ENCODE peak calls at places on chromosomes 4 and X, in eight cellular contexts. I is lung, S is lower lobe of right lung, F is tibial artery, W is GM12878, K is AG10803, L is transverse colon, Z is endodermal cell. Y is an unnamed sample.

GRCh38 chr4:78951862-78952472 is 12.7 kb upstream of the PAQR3 start:
- DNase-seq in W (no peak), Z (no peak), S (no peak), L (no peak), I (no peak), F (no peak), K (peak; percentile 48), Y (peak; percentile 53)

GRCh38 chrX:82775426-82775825 is 732.7 kb upstream of the POU3F4 start:
- DNase-seq in W (no peak), S (no peak), I (no peak), L (no peak), F (no peak), K (no peak), Z (no peak), Y (no peak)

GRCh38 chr4:127622923-127623754 is 9.6 kb upstream of the INTU start:
- DNase-seq in S (peak; percentile 56), Z (peak; percentile 94), K (peak; percentile 6), L (peak; percentile 13), I (no peak), W (no peak), F (peak; percentile 30), Y (no peak)

GRCh38 chr4:158536833-158537232 is 15.2 kb downstream of the RXFP1 start:
- DNase-seq in K (no peak), Z (no peak), I (no peak), L (no peak), W (no peak), F (no peak), S (no peak), Y (no peak)

GRCh38 chrX:11881485-11882170 is 123.6 kb downstream of the MSL3 start:
- DNase-seq in Z (no peak), W (no peak), I (no peak), L (no peak), S (no peak), K (no peak), F (no peak), Y (no peak)

GRCh38 chrX:154458116-154458953 is at the start of gene PLXNA3:
- DNase-seq in W (no peak), K (peak; percentile 31), S (peak; percentile 60), Z (peak; percentile 68), F (no peak), I (no peak), L (peak; percentile 53), Y (peak; percentile 68)

GRCh38 chrX:13381514-13381913 is 61.7 kb upstream of the ATXN3L start:
- DNase-seq in K (peak; percentile 73), L (no peak), Z (no peak), W (no peak), I (no peak), S (no peak), F (no peak), Y (no peak)

GRCh38 chrX:113399501-113400192 is 559.0 kb upstream of the AMOT start:
- DNase-seq in L (no peak), Z (no peak), F (no peak), I (no peak), W (no peak), K (peak; percentile 33), S (no peak), Y (no peak)

GRCh38 chr4:185955817-185956542 is 113.0 kb upstream of the TLR3 start:
- DNase-seq in L (no peak), Z (no peak), K (no peak), I (no peak), F (no peak), W (no peak), S (no peak), Y (no peak)

GRCh38 chr4:146382194-146382593 is 139.5 kb downstream of the SLC10A7 start:
- DNase-seq in I (no peak), Z (no peak), S (no peak), L (no peak), W (no peak), F (no peak), K (no peak), Y (no peak)

GRCh38 chr4:64539234-64539849 is 130.1 kb upstream of the TECRL start:
- DNase-seq in K (peak; percentile 58), I (peak; percentile 45), L (peak; percentile 22), W (peak; percentile 13), S (no peak), F (no peak), Z (peak; percentile 76), Y (peak; percentile 71)

GRCh38 chr4:147984065-147984777 is 252.3 kb downstream of the ARHGAP10 start:
- DNase-seq in W (no peak), K (peak; percentile 51), L (peak; percentile 17), Z (peak; percentile 87), I (no peak), S (no peak), F (no peak), Y (peak; percentile 57)

GRCh38 chr4:145843651-145844050 is 95.0 kb downstream of the ZNF827 start:
- DNase-seq in I (no peak), W (no peak), S (no peak), L (no peak), Z (no peak), F (no peak), K (no peak), Y (no peak)

GRCh38 chr4:108772402-108772801 is 9.5 kb upstream of the ETNPPL start:
- DNase-seq in F (no peak), K (no peak), L (no peak), I (no peak), Z (no peak), S (no peak), W (no peak), Y (no peak)

GRCh38 chrX:135632353-135632752 is 81.1 kb upstream of the CT45A1 start:
- DNase-seq in L (no peak), Z (no peak), W (peak; percentile 21), I (no peak), S (no peak), K (no peak), F (no peak), Y (peak; percentile 53)

GRCh38 chr4:176794151-176794550 is 1.4 kb upstream of the VEGFC start:
- DNase-seq in I (no peak), L (no peak), S (no peak), W (no peak), Z (no peak), K (peak; percentile 95), F (no peak), Y (no peak)

GRCh38 chrX:154477891-154478477 is 1.1 kb downstream of the LAGE3 start:
- DNase-seq in S (no peak), Z (no peak), I (no peak), F (no peak), K (no peak), W (no peak), L (no peak), Y (no peak)

GRCh38 chrX:123835661-123836371 is 24.0 kb upstream of the XIAP start:
- DNase-seq in S (no peak), K (peak; percentile 62), I (no peak), W (no peak), L (peak; percentile 26), Z (no peak), F (no peak), Y (no peak)

GRCh38 chr4:25527044-25527443 is 128.6 kb upstream of the SLC34A2 start:
- DNase-seq in I (no peak), Z (no peak), F (no peak), K (no peak), L (no peak), S (no peak), W (no peak), Y (no peak)

GRCh38 chrX:122219735-122220134 is 964.3 kb upstream of the GRIA3 start:
- DNase-seq in F (no peak), W (no peak), I (no peak), S (no peak), Z (no peak), K (no peak), L (no peak), Y (no peak)

GRCh38 chrX:8254386-8254785 is 83.3 kb upstream of the VCX2 start:
- DNase-seq in I (no peak), K (no peak), S (no peak), L (no peak), Z (no peak), W (no peak), F (no peak), Y (no peak)

GRCh38 chr4:89129080-89129640 is 17.8 kb downstream of the TIGD2 start:
- DNase-seq in L (no peak), I (no peak), F (no peak), S (no peak), W (no peak), K (peak; percentile 47), Z (no peak), Y (no peak)

GRCh38 chr4:92090887-92091286 is 212.9 kb upstream of the GRID2 start:
- DNase-seq in W (no peak), Z (no peak), K (no peak), I (no peak), S (no peak), F (no peak), L (no peak), Y (no peak)

GRCh38 chr4:183797041-183797444 is 108.1 kb upstream of the STOX2 start:
- DNase-seq in Z (no peak), I (peak; percentile 74), S (peak; percentile 73), K (no peak), L (peak; percentile 48), W (no peak), F (no peak), Y (no peak)

GRCh38 chr4:183801460-183802168 is 103.5 kb upstream of the STOX2 start:
- DNase-seq in I (peak; percentile 66), K (no peak), Z (peak; percentile 83), W (no peak), L (no peak), S (peak; percentile 82), F (no peak), Y (no peak)

GRCh38 chr4:183798921-183799307 is 106.2 kb upstream of the STOX2 start:
- DNase-seq in S (no peak), I (no peak), L (no peak), Z (peak; percentile 48), K (no peak), F (no peak), W (no peak), Y (no peak)

GRCh38 chr4:183797445-183798248 is 107.5 kb upstream of the STOX2 start:
- DNase-seq in S (peak; percentile 71), K (peak; percentile 6), I (peak; percentile 56), L (peak; percentile 53), F (no peak), Z (peak; percentile 87), W (no peak), Y (no peak)

GRCh38 chr4:183798249-183798920 is 106.7 kb upstream of the STOX2 start:
- DNase-seq in L (peak; percentile 19), S (peak; percentile 55), W (no peak), Z (peak; percentile 71), F (no peak), I (peak; percentile 34), K (no peak), Y (no peak)
- H3K4me3 ChIP-seq in L (peak overlapping the region; percentile 55), S (peak overlapping the region; percentile 66), W (no peak overlapping the region), Z (peak overlapping the region; percentile 75), F (peak overlapping the region; percentile 38), I (peak overlapping the region; percentile 68), K (no peak overlapping the region), Y (no peak overlapping the region)

GRCh38 chr4:102623622-102624021 is 122.5 kb downstream of the NFKB1 start:
- DNase-seq in L (no peak), W (no peak), S (no peak), Z (peak; percentile 74), K (peak; percentile 43), I (no peak), F (no peak), Y (no peak)
- TF ChIP-seq CTCF in L (no peak), W (peak; percentile 14), S (no peak), Z (peak; percentile 61), K (peak; percentile 16), I (no peak), F (no peak), Y (no peak)

GRCh38 chr4:151012376-151012775 is 2.7 kb downstream of the LRBA start:
- DNase-seq in Z (no peak), W (no peak), I (no peak), K (no peak), L (no peak), F (no peak), S (no peak), Y (no peak)
- H3K4me3 ChIP-seq in Z (peak overlapping the region; percentile 97), W (peak overlapping the region; percentile 100), I (no peak overlapping the region), K (no peak overlapping the region), L (peak overlapping the region; percentile 89), F (no peak overlapping the region), S (peak overlapping the region; percentile 99), Y (peak overlapping the region; percentile 78)

GRCh38 chr4:4426511-4427477 is 39.9 kb downstream of the NSG1 start:
- DNase-seq in Z (peak; percentile 92), I (no peak), K (no peak), F (no peak), W (no peak), L (no peak), S (no peak), Y (no peak)
- TF ChIP-seq CTCF in Z (peak; percentile 19), I (no peak), K (no peak), F (no peak), W (no peak), L (no peak), S (no peak), Y (no peak)